ENCODE peak calls at places on chromosomes 7 and 10, in four cellular contexts. J is body of pancreas, Z is GM13977, M is endothelial cell. A is an unnamed sample.

GRCh38 chr10:13371879-13372470 is 23.9 kb upstream of the SEPHS1 start:
- DNase-seq in J (peak), Z (peak), M (peak), A (peak)

GRCh38 chr7:155791214-155791737 is 21.0 kb downstream of the SHH start:
- DNase-seq in J (no peak), Z (no peak), M (no peak), A (no peak)

GRCh38 chr10:86356306-86356705 is 10.3 kb downstream of the GRID1 start:
- DNase-seq in J (no peak), Z (no peak), M (no peak), A (no peak)

GRCh38 chr10:131735577-131735976 is 165.2 kb upstream of the PPP2R2D start:
- DNase-seq in J (no peak), Z (no peak), M (no peak), A (no peak)

GRCh38 chr10:129390147-129390546 is 76.9 kb upstream of the MGMT start:
- DNase-seq in J (no peak), Z (no peak), M (no peak), A (no peak)

GRCh38 chr7:142874409-142874808 is 11.1 kb downstream of the TRPV6 start:
- DNase-seq in J (no peak), Z (no peak), M (no peak), A (no peak)

GRCh38 chr10:85603167-85603940 is 763.2 kb downstream of the GRID1 start:
- DNase-seq in J (no peak), Z (no peak), M (no peak), A (no peak)

GRCh38 chr7:79664884-79665676 is 211.6 kb upstream of the MAGI2 start:
- DNase-seq in J (no peak), Z (no peak), M (no peak), A (no peak)

GRCh38 chr7:5388905-5389433 is 34.7 kb downstream of the TNRC18 start:
- DNase-seq in J (no peak), Z (no peak), M (no peak), A (no peak)

GRCh38 chr10:16652154-16652553 is 130.5 kb upstream of the C1QL3 start:
- DNase-seq in J (no peak), Z (no peak), M (no peak), A (no peak)

GRCh38 chr10:115335366-115335765 is 242.2 kb downstream of the ATRNL1 start:
- DNase-seq in J (no peak), Z (no peak), M (no peak), A (no peak)

GRCh38 chr7:77935652-77936348 is 137.2 kb downstream of the PHTF2 start:
- DNase-seq in J (no peak), Z (no peak), M (no peak), A (no peak)

GRCh38 chr10:24575462-24576002 is 148.2 kb downstream of the ARHGAP21 start:
- DNase-seq in J (no peak), Z (no peak), M (no peak), A (no peak)

GRCh38 chr10:61492596-61492995 is 39.4 kb upstream of the TMEM26 start:
- DNase-seq in J (no peak), Z (no peak), M (no peak), A (no peak)

DNA sequence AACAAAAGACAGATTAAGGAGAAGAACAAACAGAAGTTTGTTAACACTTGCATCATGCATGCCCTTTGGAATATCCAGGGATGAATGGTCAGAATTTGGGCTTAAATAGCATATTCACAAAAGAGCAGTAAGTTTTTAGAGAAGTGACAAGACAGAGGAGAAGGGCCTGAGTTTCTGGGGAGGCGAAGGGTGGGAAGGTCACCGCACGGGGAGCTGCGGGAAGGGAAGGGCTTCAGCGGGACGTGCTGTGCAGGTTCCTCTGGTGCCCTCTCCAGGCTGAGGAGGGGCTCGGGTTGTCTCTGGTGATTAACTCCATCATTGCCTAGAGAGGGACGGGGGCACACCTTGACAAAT is 10.4 kb upstream of the ZNF22 start:
- DNase-seq in J (peak), Z (no peak), M (peak), A (no peak)
- TF ChIP-seq CTCF in J (peak), Z (no peak), M (no peak), A (no peak)

DNA sequence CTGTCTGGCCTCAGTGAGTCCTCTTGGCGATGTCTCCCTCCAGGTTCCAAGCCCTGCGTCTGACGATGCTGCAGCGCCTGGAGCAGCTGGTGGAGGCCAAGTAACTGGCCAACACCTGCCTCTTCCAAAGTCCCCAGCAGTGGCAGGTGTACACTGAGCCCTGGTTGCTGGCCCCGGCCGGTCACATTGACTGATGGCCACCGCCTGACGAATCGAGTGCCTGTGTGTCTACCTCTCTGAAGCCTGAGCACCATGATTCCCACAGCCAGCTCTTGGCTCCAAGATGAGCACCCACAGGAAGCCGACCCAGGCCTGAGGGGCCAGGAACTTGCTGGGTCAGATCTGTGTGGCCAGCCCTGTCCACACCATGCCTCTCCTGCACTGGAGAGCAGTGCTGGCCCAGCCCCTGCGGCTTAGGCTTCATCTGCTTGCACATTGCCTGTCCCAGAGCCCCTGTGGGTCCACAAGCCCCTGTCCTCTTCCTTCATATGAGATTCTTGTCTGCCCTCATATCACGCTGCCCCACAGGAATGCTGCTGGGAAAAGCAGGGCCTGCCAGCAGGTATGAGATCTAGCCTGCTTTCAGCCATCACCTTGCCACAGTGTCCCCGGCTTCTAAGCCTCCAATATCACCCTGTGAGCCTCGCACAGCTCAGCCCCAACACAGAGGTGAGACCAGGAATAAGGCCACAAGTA is 7.3 kb upstream of the ZNF22 start:
- DNase-seq in J (peak), Z (no peak), M (peak), A (no peak)
- TF ChIP-seq CTCF in J (no peak), Z (no peak), M (no peak), A (no peak)

GRCh38 chr7:158647475-158647792 is 57.2 kb downstream of the NCAPG2 start:
- DNase-seq in J (no peak), Z (no peak), M (no peak), A (no peak)

GRCh38 chr7:158648168-158648567 is 56.4 kb downstream of the NCAPG2 start:
- DNase-seq in J (no peak), Z (no peak), M (no peak), A (no peak)

GRCh38 chr7:158648787-158649186 is 55.8 kb downstream of the NCAPG2 start:
- DNase-seq in J (no peak), Z (no peak), M (no peak), A (no peak)

GRCh38 chr7:158645842-158646241 is 58.2 kb upstream of the PTPRN2 start:
- DNase-seq in J (no peak), Z (no peak), M (no peak), A (no peak)

DNA sequence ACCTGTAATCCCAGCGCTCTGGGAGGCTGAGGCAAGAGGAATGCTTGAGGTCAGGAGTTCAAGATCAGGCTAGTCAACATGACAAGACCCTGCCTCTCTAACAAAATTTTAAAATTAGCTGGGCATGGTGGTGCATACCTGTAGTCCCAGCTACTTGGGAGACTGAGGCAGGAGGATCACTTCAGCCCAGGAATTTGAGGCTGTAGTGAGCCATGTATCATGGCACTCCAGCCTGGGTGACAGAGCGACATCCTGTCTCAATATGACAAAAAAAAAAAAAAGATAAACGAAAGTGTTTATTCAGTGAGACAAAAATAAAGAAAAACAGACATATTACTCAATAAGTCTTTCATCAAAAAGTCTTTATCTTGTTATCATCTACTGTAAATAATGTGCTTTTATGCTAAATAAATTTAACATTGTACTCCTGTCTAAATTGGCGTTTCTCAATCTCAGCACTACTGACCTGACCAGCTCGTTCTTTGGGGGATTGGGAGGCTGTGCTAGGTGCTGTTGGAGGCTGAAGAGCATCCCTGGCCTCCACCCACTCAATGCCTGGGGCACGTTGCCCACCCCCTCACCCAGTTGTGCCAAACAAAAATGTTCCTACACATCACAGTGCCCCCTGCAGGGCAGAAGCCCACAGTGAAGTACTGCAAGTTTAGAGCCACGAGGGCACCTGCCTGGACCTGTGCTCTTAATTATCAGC is 57.7 kb downstream of the NCAPG2 start:
- DNase-seq in J (peak), Z (no peak), M (peak), A (peak)
- TF ChIP-seq CTCF in J (no peak), Z (peak), M (peak), A (peak)

DNA sequence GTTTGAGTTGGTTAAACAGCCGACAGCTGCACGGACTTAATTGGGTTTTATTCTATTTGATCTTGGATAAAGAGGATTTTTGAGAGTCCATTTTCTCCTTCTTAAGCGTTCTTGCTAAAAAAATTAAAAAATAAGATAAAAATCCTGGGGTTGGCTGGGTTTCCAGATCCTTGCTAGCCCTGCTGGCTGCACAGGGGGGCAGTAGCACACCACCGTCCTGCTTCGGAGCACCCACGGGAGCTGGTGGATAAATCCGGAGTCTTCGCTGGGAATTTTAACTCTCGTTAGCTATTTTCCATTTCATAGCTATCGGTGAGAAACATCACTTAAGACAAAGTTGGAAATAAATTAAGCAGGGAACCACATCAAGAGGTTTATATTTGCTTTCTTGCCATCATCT is 792.1 kb downstream of the TYW1 start:
- DNase-seq in J (no peak), Z (no peak), M (no peak), A (no peak)
- TF ChIP-seq CTCF in J (no peak), Z (no peak), M (no peak), A (no peak)

GRCh38 chr7:122675011-122675410 is 23.9 kb downstream of the RNF133 start:
- DNase-seq in J (no peak), Z (no peak), M (no peak), A (no peak)

GRCh38 chr7:122675621-122676020 is 23.3 kb downstream of the RNF133 start:
- DNase-seq in J (no peak), Z (no peak), M (no peak), A (no peak)

GRCh38 chr7:122677149-122677548 is 21.8 kb downstream of the RNF133 start:
- DNase-seq in J (no peak), Z (no peak), M (no peak), A (no peak)

GRCh38 chr7:122674502-122674901 is 24.4 kb downstream of the RNF133 start:
- DNase-seq in J (peak), Z (no peak), M (no peak), A (no peak)

DNA sequence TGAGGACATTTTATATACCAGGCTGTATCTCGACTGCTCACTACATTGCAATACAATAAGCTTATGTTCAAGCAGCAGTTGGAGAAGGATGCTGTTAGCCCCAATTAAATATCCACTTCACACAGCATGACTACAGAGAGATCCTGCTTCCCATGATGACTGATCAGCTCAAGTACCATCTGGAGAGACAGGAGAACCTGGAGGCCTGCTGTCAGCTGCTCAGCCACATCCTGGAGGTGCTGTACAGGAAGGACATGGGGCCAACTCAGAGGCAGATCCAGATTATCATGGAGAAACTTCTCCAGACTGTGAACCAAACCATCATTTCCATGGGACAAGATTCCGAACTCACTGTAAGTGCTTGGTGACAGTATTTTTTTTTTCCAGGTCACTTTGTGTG is 22.5 kb downstream of the RNF133 start:
- DNase-seq in J (no peak), Z (no peak), M (no peak), A (no peak)
- TF ChIP-seq CTCF in J (no peak), Z (no peak), M (no peak), A (no peak)

GRCh38 chr7:16697507-16698199 is 51.7 kb downstream of the BZW2 start:
- DNase-seq in J (no peak), Z (no peak), M (no peak), A (no peak)
- TF ChIP-seq CTCF in J (no peak), Z (no peak), M (no peak), A (no peak)

GRCh38 chr7:106064836-106065559 is 47.1 kb downstream of the SYPL1 start:
- DNase-seq in J (peak), Z (no peak), M (no peak), A (no peak)
- TF ChIP-seq CTCF in J (no peak), Z (no peak), M (no peak), A (no peak)

A was measured in activated CD8-positive, alpha-beta T cell treated with anti-CD3 and anti-CD28 coated beads for 36 hours.